ENCODE peak calls at places on chromosomes 4 and X, in nine cellular contexts. R is substantia nigra; N is lower lobe of right lung; T is activated naive CD4-positive, alpha-beta T cell; X is globus pallidus; Z is kidney epithelial cell; O is OCI-LY7; V is lower leg skin; L is NCI-H1436. F is an unnamed sample.

GRCh38 chr4:53804719-53805118 is 213.4 kb upstream of the LNX1 start:
- DNase-seq in V (no peak), L (peak), X (peak), O (peak), N (peak), Z (no peak), R (no peak), T (no peak), F (peak)

GRCh38 chr4:153651041-153651960 is 32.8 kb upstream of the TLR2 start:
- DNase-seq in O (peak), V (no peak), N (peak), T (peak), R (no peak), Z (no peak), L (no peak), X (peak), F (peak)

GRCh38 chr4:40255722-40256281 is 59.0 kb downstream of the RHOH start:
- DNase-seq in Z (peak), L (no peak), T (no peak), V (no peak), O (no peak), N (no peak), X (no peak), R (no peak), F (peak)

GRCh38 chr4:106277140-106277680 is 38.8 kb downstream of the TBCK start:
- DNase-seq in O (no peak), N (no peak), R (no peak), V (no peak), L (no peak), X (no peak), T (no peak), Z (no peak), F (peak)

GRCh38 chr4:25523405-25523804 is 132.2 kb upstream of the SLC34A2 start:
- DNase-seq in O (no peak), V (no peak), N (no peak), X (no peak), T (no peak), L (no peak), R (no peak), Z (no peak), F (no peak)

GRCh38 chrX:39012561-39013209 is 211.4 kb downstream of the MID1IP1 start:
- DNase-seq in R (no peak), O (no peak), N (no peak), T (no peak), Z (no peak), L (no peak), V (no peak), X (peak), F (no peak)

GRCh38 chr4:175934492-175934891 is 122.4 kb upstream of the GPM6A start:
- DNase-seq in O (no peak), R (no peak), N (no peak), T (no peak), X (no peak), V (no peak), Z (no peak), L (no peak), F (no peak)

GRCh38 chr4:150415213-150415612 is 166.7 kb upstream of the MAB21L2 start:
- DNase-seq in V (no peak), N (no peak), Z (no peak), O (no peak), R (no peak), T (no peak), X (no peak), L (no peak), F (no peak)

GRCh38 chrX:30495468-30495867 is 82.1 kb downstream of the TASL start:
- DNase-seq in X (no peak), L (no peak), N (no peak), Z (no peak), R (no peak), T (no peak), V (no peak), O (no peak), F (no peak)

GRCh38 chr4:73573794-73574528 is 46.3 kb downstream of the RASSF6 start:
- DNase-seq in R (peak), O (peak), T (no peak), N (peak), L (peak), X (peak), V (peak), Z (peak), F (peak)

GRCh38 chr4:38663021-38663800 is 788 bp upstream of the KLF3 start:
- DNase-seq in T (peak), L (no peak), N (no peak), R (peak), Z (no peak), O (peak), V (no peak), X (no peak), F (peak)

GRCh38 chr4:15262396-15262795 is 165.4 kb upstream of the C1QTNF7 start:
- DNase-seq in V (no peak), O (no peak), R (no peak), L (no peak), N (no peak), Z (no peak), T (no peak), X (no peak), F (no peak)

GRCh38 chr4:38856046-38856445 is 571 bp downstream of the TLR6 start:
- DNase-seq in N (peak), O (peak), Z (no peak), T (no peak), R (no peak), X (peak), L (no peak), V (no peak), F (peak)

GRCh38 chr4:992297-993110 is 700 bp downstream of the SLC26A1 start:
- DNase-seq in O (no peak), N (peak), T (no peak), Z (no peak), V (no peak), X (no peak), R (no peak), L (no peak), F (peak)

GRCh38 chr4:8352368-8353157 is 83.0 kb downstream of the HTRA3 start:
- DNase-seq in N (peak), T (no peak), O (no peak), L (no peak), Z (no peak), R (no peak), V (peak), X (no peak), F (no peak)

GRCh38 chr4:45751877-45752276 is 372.0 kb downstream of the GABRG1 start:
- DNase-seq in Z (no peak), X (no peak), O (no peak), R (no peak), V (no peak), L (no peak), T (no peak), N (no peak), F (no peak)

GRCh38 chr4:105560488-105560887 is 8.1 kb downstream of the ARHGEF38 start:
- DNase-seq in Z (no peak), X (no peak), R (no peak), V (no peak), O (no peak), L (no peak), T (no peak), N (no peak), F (no peak)

GRCh38 chrX:144801786-144802185 is 445.5 kb upstream of the SPANXN1 start:
- DNase-seq in L (no peak), Z (no peak), N (no peak), T (no peak), R (no peak), V (no peak), O (no peak), X (no peak), F (no peak)

GRCh38 chrX:97046861-97047260 is 163.2 kb downstream of the RPA4 start:
- DNase-seq in O (no peak), X (no peak), N (no peak), V (no peak), Z (no peak), R (no peak), L (no peak), T (no peak), F (no peak)

GRCh38 chr4:128565565-128566186 is 243.8 kb upstream of the JADE1 start:
- DNase-seq in O (peak), X (peak), L (peak), T (no peak), Z (no peak), N (no peak), V (no peak), R (no peak), F (peak)

GRCh38 chr4:169132561-169133305 is 122.7 kb upstream of the CBR4 start:
- DNase-seq in R (no peak), X (no peak), L (no peak), V (no peak), O (no peak), Z (no peak), T (no peak), N (no peak), F (no peak)

GRCh38 chr4:2931765-2932560 is 31.2 kb downstream of the NOP14 start:
- DNase-seq in V (peak), Z (no peak), N (peak), T (peak), X (no peak), O (peak), L (no peak), R (no peak), F (peak)

GRCh38 chr4:22237155-22237751 is 278.6 kb downstream of the ADGRA3 start:
- DNase-seq in O (no peak), V (no peak), Z (no peak), R (no peak), T (peak), X (peak), N (peak), L (no peak), F (peak)

GRCh38 chr4:84800256-84800655 is 166.2 kb downstream of the WDFY3 start:
- DNase-seq in L (no peak), V (no peak), R (no peak), T (no peak), O (no peak), X (no peak), Z (no peak), N (no peak), F (peak)

GRCh38 chr4:137509855-137510282 is 22.4 kb downstream of the PCDH18 start:
- DNase-seq in T (no peak), L (no peak), N (no peak), R (no peak), Z (no peak), O (no peak), X (no peak), V (no peak), F (no peak)

GRCh38 chr4:182746876-182747275 is 170.3 kb downstream of the DCTD start:
- DNase-seq in V (no peak), T (no peak), O (no peak), N (no peak), Z (no peak), L (no peak), R (no peak), X (no peak), F (no peak)

GRCh38 chrX:71183341-71183740 is 38.7 kb downstream of the NLGN3 start:
- DNase-seq in V (no peak), R (no peak), T (no peak), X (no peak), Z (no peak), N (no peak), O (no peak), L (no peak), F (no peak)

GRCh38 chr4:169458575-169458974 is 153.8 kb downstream of the NEK1 start:
- DNase-seq in Z (no peak), O (no peak), L (no peak), R (no peak), T (no peak), N (no peak), X (no peak), V (no peak), F (no peak)

GRCh38 chrX:6132970-6133369 is 95.7 kb downstream of the NLGN4X start:
- DNase-seq in L (no peak), O (no peak), X (no peak), R (no peak), V (no peak), T (no peak), Z (no peak), N (no peak), F (no peak)

GRCh38 chr4:173399016-173399415 is at the start of gene SCRG1:
- DNase-seq in Z (no peak), N (no peak), L (no peak), R (peak), T (no peak), O (no peak), X (peak), V (no peak), F (no peak)

GRCh38 chrX:105609530-105609929 is 212.8 kb upstream of the NRK start:
- DNase-seq in O (no peak), V (no peak), R (no peak), L (no peak), T (no peak), X (no peak), Z (no peak), N (no peak), F (no peak)

GRCh38 chr4:66767442-66767841 is 777.9 kb downstream of the CENPC start:
- DNase-seq in T (no peak), L (no peak), R (no peak), Z (no peak), N (no peak), O (no peak), X (no peak), V (no peak), F (no peak)

GRCh38 chrX:124433186-124433585 is 86.8 kb downstream of the SH2D1A start:
- DNase-seq in X (no peak), R (no peak), T (no peak), O (no peak), N (no peak), Z (peak), L (no peak), V (no peak), F (no peak)

GRCh38 chrX:24030597-24030996 is 3.6 kb upstream of the KLHL15 start:
- DNase-seq in V (no peak), O (no peak), Z (no peak), L (no peak), T (no peak), X (no peak), R (no peak), N (no peak), F (no peak)

GRCh38 chr4:123884922-123885321 is 488.3 kb downstream of the SPRY1 start:
- DNase-seq in O (no peak), V (no peak), Z (no peak), X (no peak), T (no peak), R (no peak), L (no peak), N (no peak), F (no peak)

F was measured in lung microvascular endothelial cell.